ENCODE peak calls at places on chromosomes 1 and 21, in four cellular contexts. V, A, T and Q are unnamed samples.

GRCh38 chr1:39957299-39958020 is 2.5 kb downstream of the MFSD2A start:
- DNase-seq in T (no peak), V (no peak), A (no peak), Q (no peak)

GRCh38 chr1:248847181-248847955 is 9.3 kb downstream of the ZNF672 start:
- DNase-seq in T (no peak), V (no peak), A (no peak), Q (no peak)

GRCh38 chr21:30713786-30714185 is 4.8 kb downstream of the KRTAP21-3 start:
- DNase-seq in A (no peak), T (no peak), V (no peak), Q (no peak)

GRCh38 chr1:91803847-91804545 is 82.0 kb downstream of the TGFBR3 start:
- DNase-seq in V (no peak), A (no peak), T (no peak), Q (no peak)

GRCh38 chr1:220700591-220701179 is 10.5 kb downstream of the C1orf115 start:
- DNase-seq in T (no peak), A (no peak), V (peak; percentile 31), Q (no peak)

GRCh38 chr1:53949651-53950050 is 3.5 kb downstream of the LRRC42 start:
- DNase-seq in T (no peak), A (no peak), V (no peak), Q (no peak)

GRCh38 chr1:31607360-31607759 is 10.1 kb upstream of the HCRTR1 start:
- DNase-seq in T (no peak), V (no peak), A (no peak), Q (no peak)

GRCh38 chr1:69915347-69915746 is 290.0 kb downstream of the LRRC40 start:
- DNase-seq in T (no peak), A (no peak), V (no peak), Q (no peak)

GRCh38 chr1:154353460-154353904 is 28.2 kb downstream of the ATP8B2 start:
- DNase-seq in T (peak; percentile 19), V (no peak), A (no peak), Q (no peak)

GRCh38 chr1:34885405-34886247 is 26.1 kb upstream of the SMIM12 start:
- DNase-seq in A (peak; percentile 15), T (peak; percentile 56), V (no peak), Q (peak; percentile 71)

GRCh38 chr1:17861685-17862084 is 106.6 kb downstream of the ACTL8 start:
- DNase-seq in T (no peak), V (no peak), A (no peak), Q (no peak)

GRCh38 chr21:32412998-32413504 is 545 bp downstream of the EVA1C start:
- DNase-seq in V (no peak), A (no peak), T (no peak), Q (no peak)

GRCh38 chr1:184739796-184740195 is 14.9 kb downstream of the EDEM3 start:
- DNase-seq in T (no peak), V (no peak), A (no peak), Q (no peak)

GRCh38 chr21:33265664-33266049 is 510 bp upstream of the IL10RB start:
- DNase-seq in A (no peak), T (no peak), V (no peak), Q (no peak)

DNA sequence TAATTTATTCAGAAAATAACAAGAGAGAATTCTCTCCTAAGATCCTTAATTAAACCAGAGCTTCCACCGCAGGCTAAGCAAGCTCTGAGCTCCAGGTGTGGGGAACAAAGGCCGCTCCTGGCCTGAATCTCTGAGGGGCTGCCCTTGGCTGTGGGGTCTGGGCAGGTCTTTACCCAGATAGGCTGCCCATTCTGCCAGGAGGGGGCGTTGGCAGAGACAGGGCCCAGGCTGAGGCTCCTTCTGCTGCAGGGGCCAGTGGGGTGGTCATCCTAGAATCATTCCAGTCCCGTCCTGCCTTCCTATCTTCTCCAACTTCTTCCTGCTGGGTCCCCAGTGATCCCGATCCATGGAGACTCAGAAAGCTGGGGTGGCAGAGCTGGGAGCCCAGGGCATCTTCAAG is 82.9 kb upstream of the POU3F1 start:
- DNase-seq in V (no peak), T (no peak), A (no peak), Q (no peak)
- TF ChIP-seq CTCF in V (no peak), T (no peak), A (no peak), Q (no peak)

GRCh38 chr1:90434460-90434859 is 282.6 kb downstream of the BARHL2 start:
- DNase-seq in V (no peak), A (no peak), T (peak; percentile 7), Q (no peak)
- TF ChIP-seq CTCF in V (no peak), A (no peak), T (no peak), Q (no peak)

GRCh38 chr1:235313931-235314678 is 13.9 kb downstream of the ARID4B start:
- DNase-seq in A (no peak), V (no peak), T (no peak), Q (no peak)

GRCh38 chr1:235313262-235313661 is 14.7 kb downstream of the ARID4B start:
- DNase-seq in T (no peak), A (no peak), V (no peak), Q (no peak)

GRCh38 chr1:235317179-235317578 is 10.8 kb downstream of the ARID4B start:
- DNase-seq in A (no peak), T (no peak), V (no peak), Q (no peak)

GRCh38 chr1:235315173-235315572 is 12.8 kb downstream of the ARID4B start:
- DNase-seq in T (no peak), V (no peak), A (no peak), Q (no peak)

GRCh38 chr1:235315735-235316134 is 12.2 kb downstream of the ARID4B start:
- DNase-seq in V (no peak), A (no peak), T (no peak), Q (no peak)
- TF ChIP-seq CTCF in V (no peak), A (no peak), T (no peak), Q (no peak)

GRCh38 chr1:10470043-10470442 is 2.3 kb downstream of the DFFA start:
- DNase-seq in A (no peak), T (no peak), V (no peak), Q (no peak)

GRCh38 chr1:10471411-10472219 is 714 bp downstream of the DFFA start:
- DNase-seq in T (peak; percentile 51), A (no peak), V (no peak), Q (no peak)

GRCh38 chr1:10473145-10473765 is 926 bp upstream of the DFFA start:
- DNase-seq in T (no peak), A (no peak), V (no peak), Q (no peak)

GRCh38 chr1:10474613-10475507 is at the start of gene PEX14:
- DNase-seq in V (peak; percentile 95), A (peak; percentile 86), T (peak; percentile 85), Q (peak; percentile 76)

DNA sequence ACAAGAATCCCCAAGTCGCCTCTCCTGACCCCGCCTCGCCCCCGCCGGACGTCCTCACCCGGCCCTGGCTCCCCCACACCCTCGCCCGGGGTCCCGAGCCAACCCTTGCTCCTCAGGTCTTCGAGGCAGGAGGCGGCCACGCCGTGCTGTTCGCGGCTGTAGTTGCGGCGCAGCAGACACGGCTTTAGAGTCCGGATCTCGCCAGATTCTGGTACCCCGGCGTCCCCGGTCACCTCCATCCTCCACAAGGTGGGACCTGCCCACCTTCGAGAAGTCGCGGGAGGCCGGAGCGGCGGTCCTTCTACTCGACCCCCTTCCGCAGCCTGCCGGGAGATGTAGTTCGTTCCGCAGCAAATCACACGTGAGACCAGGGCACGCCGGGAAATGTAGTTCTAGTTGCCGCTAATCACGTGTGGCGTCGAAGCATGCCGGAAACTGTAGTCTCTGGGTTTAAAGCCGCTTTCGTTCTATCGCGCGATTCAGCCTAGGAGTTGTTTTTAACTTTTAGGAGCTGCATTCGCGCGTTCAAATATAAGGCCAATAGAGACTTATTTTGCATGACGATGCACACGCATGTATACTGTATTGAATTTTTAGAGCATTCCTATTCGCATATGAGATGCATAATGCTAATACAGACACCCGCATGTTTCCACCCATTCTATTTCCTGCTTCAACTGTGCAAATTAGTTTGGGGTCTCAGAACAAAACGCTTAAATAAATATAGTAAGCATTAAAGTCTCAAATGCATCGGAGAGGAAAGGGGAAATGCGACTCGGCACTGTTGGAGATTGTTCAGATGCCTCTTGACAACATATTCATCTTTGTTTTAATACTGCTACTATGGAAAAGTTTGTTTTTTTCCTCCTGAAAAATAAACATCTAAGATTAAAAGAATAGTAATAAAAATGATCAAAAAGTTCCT is at the start of gene DFFA:
- DNase-seq in T (peak; percentile 91), A (peak; percentile 90), V (peak; percentile 97), Q (peak; percentile 88)
- TF ChIP-seq CTCF in T (no peak), A (no peak), V (no peak), Q (no peak)

GRCh38 chr1:197268012-197268411 is at the start of gene CRB1:
- DNase-seq in V (no peak), A (no peak), T (no peak), Q (no peak)

GRCh38 chr1:197269053-197269452 is 1.0 kb downstream of the CRB1 start:
- DNase-seq in T (no peak), A (no peak), V (no peak), Q (no peak)

GRCh38 chr1:197272791-197273190 is 4.7 kb downstream of the CRB1 start:
- DNase-seq in V (no peak), A (no peak), T (no peak), Q (no peak)
- TF ChIP-seq CTCF in V (no peak), A (no peak), T (no peak), Q (no peak)

GRCh38 chr1:32964461-32965250 is at the start of gene RNF19B:
- DNase-seq in V (peak; percentile 98), T (peak; percentile 93), A (peak; percentile 90), Q (peak; percentile 93)
- TF ChIP-seq CTCF in V (peak; percentile 30), T (peak; percentile 62), A (no peak), Q (peak; percentile 32)

DNA sequence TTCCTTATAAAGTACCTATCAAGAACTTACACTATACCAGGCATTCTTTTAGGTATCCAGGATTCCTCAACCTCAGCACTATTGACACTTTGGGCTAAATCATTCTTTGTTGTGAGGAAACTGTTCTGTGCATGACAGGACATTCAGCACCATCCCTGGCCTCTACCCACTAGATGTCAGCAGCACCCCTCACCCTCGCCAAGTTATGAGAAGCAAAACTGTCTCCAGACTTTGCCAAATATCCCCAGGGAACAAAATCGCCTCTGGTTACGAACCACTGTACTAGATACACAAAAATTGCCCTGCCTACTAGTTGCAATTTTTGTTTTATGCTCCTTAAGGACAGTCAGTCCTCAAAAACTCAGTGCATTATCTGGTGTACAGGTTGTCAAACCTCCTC is 35.7 kb downstream of the PALMD start:
- DNase-seq in T (no peak), A (no peak), V (no peak), Q (no peak)
- TF ChIP-seq CTCF in T (no peak), A (no peak), V (no peak), Q (no peak)